ENCODE peak calls at places on chromosomes 7 and 10, in seven cellular contexts. X is HepG2, L is HCT116, I is right lobe of liver, S is tibial nerve, E is spleen, D is GM12892. F is an unnamed sample.

GRCh38 chr10:59829024-59829423 is 75.8 kb upstream of the MRLN start:
- DNase-seq in L (no peak), X (no peak), I (no peak), E (no peak), D (no peak), S (no peak), F (no peak)

GRCh38 chr10:88130912-88131311 is 267.5 kb downstream of the PTEN start:
- DNase-seq in E (no peak), I (no peak), X (no peak), L (no peak), D (no peak), S (no peak), F (no peak)

GRCh38 chr10:1508096-1508495 is 229.2 kb downstream of the ADARB2 start:
- DNase-seq in I (no peak), S (no peak), X (no peak), E (no peak), D (no peak), L (no peak), F (no peak)

GRCh38 chr10:118216071-118216470 is 126.1 kb downstream of the FAM204A start:
- DNase-seq in L (no peak), D (no peak), S (no peak), E (no peak), I (no peak), X (no peak), F (no peak)

GRCh38 chr10:23412223-23412622 is 26.7 kb upstream of the OTUD1 start:
- DNase-seq in D (no peak), L (no peak), X (no peak), E (no peak), I (no peak), S (no peak), F (no peak)

GRCh38 chr7:147068877-147069276 is 952.3 kb downstream of the CNTNAP2 start:
- DNase-seq in E (no peak), L (no peak), X (no peak), D (no peak), S (no peak), I (no peak), F (no peak)

GRCh38 chr7:2870471-2870941 is 26.4 kb upstream of the GNA12 start:
- DNase-seq in X (no peak), L (peak; percentile 39), E (peak; percentile 90), S (no peak), I (peak; percentile 64), D (peak; percentile 44), F (no peak)

GRCh38 chr10:30431435-30431911 is 2.5 kb upstream of the MAP3K8 start:
- DNase-seq in D (no peak), I (no peak), S (no peak), X (no peak), L (no peak), E (peak; percentile 81), F (no peak)

GRCh38 chr7:34019431-34019830 is 114.1 kb downstream of the BMPER start:
- DNase-seq in I (no peak), S (no peak), D (no peak), E (no peak), L (no peak), X (no peak), F (no peak)

GRCh38 chr10:117684673-117685211 is 142.2 kb downstream of the EMX2 start:
- DNase-seq in S (no peak), X (no peak), E (no peak), L (no peak), D (peak; percentile 34), I (no peak), F (peak; percentile 9)

GRCh38 chr10:72087392-72087968 is 871 bp downstream of the SPOCK2 start:
- DNase-seq in I (no peak), S (no peak), X (no peak), D (peak; percentile 59), L (no peak), E (peak; percentile 93), F (no peak)

GRCh38 chr10:109824206-109824605 is 99.1 kb downstream of the XPNPEP1 start:
- DNase-seq in I (no peak), S (no peak), D (no peak), E (no peak), X (no peak), L (no peak), F (no peak)

GRCh38 chr7:23618241-23618640 is 21.1 kb downstream of the CCDC126 start:
- DNase-seq in X (no peak), L (no peak), E (no peak), I (no peak), S (no peak), D (no peak), F (no peak)

GRCh38 chr7:103694304-103694703 is 248.3 kb upstream of the SLC26A5 start:
- DNase-seq in S (no peak), L (no peak), I (no peak), E (no peak), D (no peak), X (no peak), F (no peak)

GRCh38 chr10:126135177-126135576 is 238.8 kb downstream of the FANK1 start:
- DNase-seq in D (no peak), I (no peak), X (no peak), S (no peak), E (no peak), L (no peak), F (no peak)

GRCh38 chr10:69703766-69704191 is 73.7 kb downstream of the FAM241B start:
- DNase-seq in D (no peak), I (no peak), E (no peak), L (peak; percentile 33), S (no peak), X (no peak), F (no peak)

GRCh38 chr7:1460757-1461639 is 1.7 kb upstream of the MICALL2 start:
- DNase-seq in X (peak; percentile 73), S (peak; percentile 33), E (peak; percentile 89), I (peak; percentile 88), D (no peak), L (no peak), F (peak; percentile 91)

GRCh38 chr10:129415261-129416135 is 51.5 kb upstream of the MGMT start:
- DNase-seq in L (no peak), I (no peak), X (no peak), E (no peak), S (no peak), D (no peak), F (no peak)

GRCh38 chr7:151083824-151084160 is 499 bp upstream of the TMUB1 start:
- DNase-seq in I (no peak), L (no peak), E (no peak), X (no peak), D (no peak), S (no peak), F (no peak)

GRCh38 chr7:151087247-151088018 is 1.2 kb downstream of the AGAP3 start:
- DNase-seq in D (no peak), E (peak; percentile 88), I (peak; percentile 85), X (peak; percentile 35), S (no peak), L (no peak), F (peak; percentile 64)

GRCh38 chr7:151086802-151087246 is 549 bp downstream of the AGAP3 start:
- DNase-seq in L (no peak), X (no peak), E (peak; percentile 88), D (no peak), S (no peak), I (no peak), F (peak; percentile 67)

GRCh38 chr7:151085329-151085690 is 965 bp upstream of the AGAP3 start:
- DNase-seq in E (no peak), I (no peak), X (no peak), S (no peak), L (no peak), D (no peak), F (no peak)

GRCh38 chr7:151085691-151086620 is at the start of gene AGAP3:
- DNase-seq in L (peak; percentile 67), I (peak; percentile 96), E (peak; percentile 95), X (peak; percentile 75), D (peak; percentile 87), S (peak; percentile 77), F (peak; percentile 81)
- TF ChIP-seq POLR2A in L (peak; percentile 60), I (peak; percentile 73), E (peak; percentile 57), X (no peak), D (peak; percentile 60), S (peak; percentile 66), F (peak; percentile 51)

GRCh38 chr7:131628634-131629033 is 72.2 kb upstream of the PODXL start:
- DNase-seq in I (no peak), D (no peak), E (no peak), X (no peak), L (no peak), S (no peak), F (no peak)

GRCh38 chr7:131624536-131624935 is 68.1 kb upstream of the PODXL start:
- DNase-seq in D (no peak), X (no peak), L (no peak), I (no peak), E (no peak), S (no peak), F (no peak)

GRCh38 chr7:131626643-131627042 is 70.2 kb upstream of the PODXL start:
- DNase-seq in E (no peak), S (no peak), I (no peak), D (no peak), L (no peak), X (no peak), F (no peak)

GRCh38 chr7:131627589-131628212 is 71.3 kb upstream of the PODXL start:
- DNase-seq in L (no peak), D (no peak), X (no peak), S (no peak), E (no peak), I (no peak), F (no peak)

GRCh38 chr7:131625817-131626372 is 69.5 kb upstream of the PODXL start:
- DNase-seq in D (no peak), S (no peak), X (no peak), L (peak; percentile 6), E (no peak), I (no peak), F (no peak)
- TF ChIP-seq POLR2A in D (no peak), S (no peak), X (no peak), L (no peak), E (no peak), I (no peak), F (no peak)

DNA sequence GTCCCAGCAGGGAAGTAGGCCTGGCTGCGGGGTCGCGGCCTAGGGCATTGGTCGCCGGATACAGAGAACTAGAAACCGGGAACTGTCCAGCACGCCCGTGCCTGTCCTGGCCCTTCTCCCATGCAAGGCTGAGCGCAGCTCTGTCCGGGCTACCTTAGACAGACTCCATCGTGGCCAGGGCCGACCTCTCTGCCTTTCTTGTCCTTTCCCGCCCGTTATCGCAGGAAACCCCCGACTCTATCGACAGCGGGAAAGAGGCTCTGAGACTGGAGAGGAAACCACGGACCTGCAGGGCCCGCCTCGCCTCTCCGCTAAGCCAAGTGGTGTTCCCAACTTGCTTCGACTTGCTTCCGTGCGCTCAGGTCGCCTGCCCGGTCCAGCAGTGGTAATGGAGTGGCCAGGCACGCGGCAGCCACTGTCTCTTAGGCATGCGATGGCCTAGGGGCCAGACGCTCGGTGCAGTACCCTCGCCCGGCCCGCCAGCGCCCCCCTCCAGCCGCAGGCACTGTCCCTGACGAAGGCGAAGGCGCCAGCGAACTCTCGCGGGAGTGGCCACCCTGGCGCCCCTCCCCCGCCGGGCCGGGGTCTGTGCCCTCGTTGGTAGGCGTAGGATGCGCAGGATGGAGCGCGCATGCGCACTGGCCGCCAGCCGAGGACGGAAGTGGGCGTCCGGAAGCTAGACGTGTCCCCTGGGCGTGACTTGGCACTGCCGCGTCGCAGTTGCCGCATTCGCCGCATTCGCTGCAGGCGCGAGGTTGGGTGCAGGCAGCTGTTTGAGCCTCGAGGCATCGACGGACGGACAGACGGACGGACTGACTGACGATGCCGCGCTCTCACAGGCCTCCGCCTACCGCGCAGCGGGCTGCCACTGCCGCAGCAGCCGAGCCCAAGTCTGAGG is 54.4 kb downstream of the MCMBP start:
- DNase-seq in L (no peak), E (peak; percentile 75), X (no peak), D (no peak), S (peak; percentile 33), I (peak; percentile 50), F (peak; percentile 88)
- TF ChIP-seq POLR2A in L (no peak), E (no peak), X (no peak), D (no peak), S (no peak), I (no peak), F (no peak)

GRCh38 chr7:44766416-44766801 is 17.8 kb downstream of the ZMIZ2 start:
- DNase-seq in I (no peak), D (no peak), S (no peak), X (no peak), E (peak; percentile 71), L (no peak), F (no peak)
- TF ChIP-seq POLR2A in I (no peak), D (no peak), S (no peak), X (no peak), E (no peak), L (no peak), F (no peak)

F was measured in erythroblast.